ENCODE peak calls at places on chromosomes 6 and 20, in five cellular contexts. U, L, C, Q and I are unnamed samples.
A peak's percentile ranks its signal among the peaks of the same experiment; 100 is the strongest.

GRCh38 chr6:133814235-133814634 is 74.7 kb upstream of the TCF21 start:
- DNase-seq in U (no peak), L (no peak), C (no peak), Q (no peak), I (no peak)

GRCh38 chr6:123715243-123715863 is 78.6 kb upstream of the TRDN start:
- DNase-seq in U (peak; percentile 17), L (peak; percentile 4), C (no peak), Q (no peak), I (no peak)

GRCh38 chr6:130615816-130616215 is 211.4 kb upstream of the SMLR1 start:
- DNase-seq in U (no peak), L (no peak), C (no peak), Q (no peak), I (no peak)

GRCh38 chr6:53568776-53569616 is 24.1 kb upstream of the GCLC start:
- DNase-seq in U (no peak), L (no peak), C (no peak), Q (no peak), I (no peak)

GRCh38 chr6:6771224-6771915 is 182.8 kb downstream of the LY86 start:
- DNase-seq in U (no peak), L (no peak), C (no peak), Q (no peak), I (no peak)

GRCh38 chr6:159229526-159229925 is 60.3 kb downstream of the FNDC1 start:
- DNase-seq in U (no peak), L (no peak), C (no peak), Q (no peak), I (no peak)

GRCh38 chr20:45823949-45824835 is 2.9 kb downstream of the TNNC2 start:
- DNase-seq in U (peak; percentile 49), L (peak; percentile 59), C (peak; percentile 63), Q (no peak), I (no peak)

GRCh38 chr6:44699851-44700250 is 312.3 kb downstream of the CDC5L start:
- DNase-seq in U (no peak), L (no peak), C (no peak), Q (no peak), I (no peak)

GRCh38 chr6:116111552-116112528 is 11.2 kb downstream of the NT5DC1 start:
- DNase-seq in U (peak; percentile 49), L (peak; percentile 45), C (peak; percentile 57), Q (no peak), I (peak; percentile 14)

GRCh38 chr6:39829331-39829730 is 37.2 kb downstream of the DAAM2 start:
- DNase-seq in U (no peak), L (no peak), C (no peak), Q (no peak), I (no peak)

GRCh38 chr20:11544029-11544678 is 373.5 kb upstream of the BTBD3 start:
- DNase-seq in U (peak; percentile 84), L (peak; percentile 22), C (peak; percentile 57), Q (no peak), I (peak; percentile 27)

GRCh38 chr6:48087448-48087847 is 23.5 kb downstream of the PTCHD4 start:
- DNase-seq in U (peak; percentile 22), L (no peak), C (no peak), Q (no peak), I (no peak)

GRCh38 chr6:111761783-111762312 is 111.4 kb downstream of the FYN start:
- DNase-seq in U (no peak), L (no peak), C (no peak), Q (no peak), I (no peak)
- H3K27ac ChIP-seq in U (no peak overlapping the region), L (no peak overlapping the region), C (no peak overlapping the region), Q (peak overlapping the region; percentile 79), I (no peak overlapping the region)

GRCh38 chr6:2913621-2914317 is 10.7 kb upstream of the SERPINB9 start:
- DNase-seq in U (no peak), L (no peak), C (no peak), Q (no peak), I (no peak)
- H3K27ac ChIP-seq in U (no peak overlapping the region), L (no peak overlapping the region), C (no peak overlapping the region), Q (no peak overlapping the region), I (no peak overlapping the region)

GRCh38 chr20:62825288-62825993 is 8.6 kb downstream of the COL9A3 start:
- DNase-seq in U (no peak), L (no peak), C (no peak), Q (no peak), I (no peak)

GRCh38 chr20:62822788-62823651 is 6.2 kb downstream of the COL9A3 start:
- DNase-seq in U (peak; percentile 88), L (peak; percentile 70), C (peak; percentile 82), Q (peak; percentile 59), I (no peak)

GRCh38 chr20:62823688-62824475 is 7.0 kb downstream of the COL9A3 start:
- DNase-seq in U (no peak), L (no peak), C (no peak), Q (no peak), I (no peak)

GRCh38 chr20:62825994-62826645 is 9.3 kb downstream of the COL9A3 start:
- DNase-seq in U (no peak), L (no peak), C (no peak), Q (no peak), I (no peak)

DNA sequence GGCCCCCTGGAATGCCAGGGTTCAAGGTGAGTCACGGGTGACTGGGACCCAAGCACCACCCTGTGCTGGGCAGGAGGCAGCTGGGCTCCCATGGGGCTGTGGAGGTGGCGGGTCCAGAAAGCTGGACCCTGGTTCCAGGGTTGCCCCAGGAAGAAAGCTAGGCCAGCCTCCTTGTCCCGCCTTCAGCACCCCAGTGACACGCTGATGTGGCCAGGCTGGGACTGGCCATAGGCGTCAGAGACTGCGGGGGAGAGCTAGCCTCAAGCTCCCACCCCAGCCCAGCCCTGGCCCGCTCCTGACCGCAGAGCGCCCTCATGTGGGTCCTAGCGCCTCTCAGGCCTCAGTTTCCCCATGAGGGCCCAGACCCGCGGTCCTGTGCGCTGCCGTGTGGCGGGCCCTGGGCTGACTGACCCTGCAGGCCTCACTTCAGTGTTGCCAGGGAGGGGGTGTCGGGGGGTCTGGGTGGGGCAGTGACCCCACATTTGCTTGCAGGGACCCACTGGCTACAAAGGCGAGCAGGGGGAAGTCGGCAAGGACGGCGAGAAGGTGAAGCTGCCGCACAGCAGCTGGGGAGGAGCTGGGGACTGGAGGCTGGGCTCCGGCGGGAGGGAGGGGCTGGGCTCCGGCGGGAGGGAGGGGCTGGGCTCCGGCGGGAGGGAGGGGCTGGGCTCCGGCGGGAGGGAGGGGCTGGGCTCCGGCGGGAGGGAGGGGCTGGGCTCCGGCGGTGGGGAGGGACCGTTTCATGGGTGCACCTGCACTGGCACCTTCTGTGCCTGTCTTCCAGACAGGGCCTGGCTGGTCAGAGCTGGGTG is 7.8 kb downstream of the COL9A3 start:
- DNase-seq in U (no peak), L (peak; percentile 89), C (peak; percentile 76), Q (no peak), I (no peak)
- H3K27ac ChIP-seq in U (peak overlapping the region; percentile 80), L (no peak overlapping the region), C (peak overlapping the region; percentile 57), Q (peak overlapping the region; percentile 38), I (peak overlapping the region; percentile 53)

GRCh38 chr6:128319946-128320345 is 200.5 kb downstream of the PTPRK start:
- DNase-seq in U (no peak), L (no peak), C (no peak), Q (no peak), I (no peak)

GRCh38 chr6:128311944-128312570 is 208.3 kb downstream of the PTPRK start:
- DNase-seq in U (no peak), L (no peak), C (no peak), Q (no peak), I (no peak)

GRCh38 chr6:128314190-128314589 is 206.2 kb downstream of the PTPRK start:
- DNase-seq in U (no peak), L (no peak), C (no peak), Q (no peak), I (no peak)

DNA sequence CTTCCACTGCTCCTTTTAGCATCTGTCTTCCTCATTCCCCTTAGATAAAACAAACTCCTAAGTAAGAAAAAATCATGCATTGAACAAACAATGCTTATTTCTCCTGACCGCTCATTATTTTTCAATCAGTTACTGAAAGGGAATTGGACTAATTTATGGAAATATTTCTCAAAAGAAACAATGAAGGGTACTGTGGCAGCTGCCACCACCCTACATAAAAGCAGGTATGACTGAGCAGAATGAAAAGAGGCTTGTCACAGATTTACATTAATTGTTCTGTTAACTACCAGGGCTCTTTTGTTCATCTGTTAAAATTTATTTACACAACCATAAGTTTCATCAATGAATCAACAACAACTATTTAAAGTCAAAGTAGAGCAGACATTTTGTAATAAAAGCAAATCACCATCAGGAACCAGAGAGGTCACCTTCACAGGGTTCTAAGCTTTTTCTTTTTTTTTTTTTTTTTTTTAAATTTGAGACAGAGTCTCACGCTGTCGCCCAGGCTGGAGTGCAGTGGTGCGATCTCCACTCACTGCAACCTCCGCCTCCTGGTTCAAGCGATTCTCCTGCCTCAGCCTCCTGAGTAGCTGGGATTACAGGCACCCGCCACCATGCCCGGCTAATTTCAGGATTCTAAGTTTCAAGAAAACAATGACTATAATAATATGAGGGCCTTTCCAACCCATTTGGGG is 204.0 kb downstream of the PTPRK start:
- DNase-seq in U (no peak), L (no peak), C (no peak), Q (no peak), I (no peak)
- H3K27ac ChIP-seq in U (no peak overlapping the region), L (no peak overlapping the region), C (no peak overlapping the region), Q (no peak overlapping the region), I (no peak overlapping the region)

DNA sequence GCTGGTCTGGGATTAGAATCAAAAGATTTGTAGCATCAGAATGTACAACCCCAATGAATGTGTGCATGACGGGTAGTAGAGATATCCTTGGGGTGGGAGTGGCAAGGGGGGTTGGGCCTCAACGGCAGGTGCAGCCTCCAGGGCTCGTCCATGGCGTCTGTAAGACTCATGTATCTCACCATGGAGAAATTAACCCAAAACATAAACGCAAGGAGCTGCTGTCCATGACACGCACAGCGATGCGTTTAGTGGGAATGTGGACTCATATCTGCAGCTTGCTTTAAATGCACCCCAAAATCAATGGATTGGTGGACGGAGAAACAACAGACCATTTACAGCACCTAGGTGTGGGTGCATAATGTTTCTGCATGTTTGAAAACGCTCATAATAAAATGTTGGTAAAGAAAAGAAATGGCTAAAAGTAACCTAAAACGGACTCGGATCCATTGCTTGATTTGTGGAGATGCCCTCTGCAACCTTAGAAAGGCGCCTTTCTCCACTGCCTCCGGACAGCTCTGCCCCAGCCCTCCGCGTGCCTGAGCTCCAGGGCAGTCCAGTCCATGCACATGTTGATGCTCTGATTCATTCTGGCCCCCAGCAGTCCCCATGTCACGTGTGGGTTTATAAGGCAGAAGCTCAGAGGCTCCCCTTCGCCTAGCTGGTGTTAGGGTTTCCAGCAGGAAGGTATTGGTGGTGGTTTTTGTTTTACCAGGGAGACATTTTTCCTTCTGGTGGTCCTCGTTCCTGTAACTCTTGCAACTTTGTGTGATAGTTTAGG is 24.5 kb downstream of the PYGB start:
- DNase-seq in U (no peak), L (no peak), C (no peak), Q (peak; percentile 27), I (no peak)
- H3K27ac ChIP-seq in U (no peak overlapping the region), L (no peak overlapping the region), C (no peak overlapping the region), Q (peak overlapping the region; percentile 90), I (peak overlapping the region; percentile 63)

DNA sequence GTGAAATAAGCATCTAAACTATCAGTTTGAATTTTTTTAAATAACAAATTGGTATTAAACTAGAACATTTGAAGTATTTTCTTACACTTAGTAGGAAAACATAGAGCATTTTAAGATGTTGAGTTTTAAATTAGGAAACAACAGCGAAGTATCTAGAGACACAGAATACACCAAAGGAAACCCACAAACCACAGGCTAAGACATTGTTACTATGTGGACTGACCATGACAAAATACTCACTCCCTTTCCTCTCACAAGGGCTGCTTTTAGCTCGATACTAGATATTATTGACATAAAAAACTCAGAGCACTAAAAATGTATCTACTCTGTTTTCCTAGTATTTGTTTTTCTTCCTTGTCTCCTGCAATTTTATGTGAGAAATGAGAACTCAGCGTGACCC is 266.0 kb upstream of the CITED2 start:
- DNase-seq in U (no peak), L (no peak), C (no peak), Q (no peak), I (no peak)
- H3K27ac ChIP-seq in U (no peak overlapping the region), L (no peak overlapping the region), C (no peak overlapping the region), Q (no peak overlapping the region), I (no peak overlapping the region)

GRCh38 chr20:39013662-39014109 is 51.5 kb downstream of the DHX35 start:
- DNase-seq in U (no peak), L (no peak), C (peak; percentile 36), Q (no peak), I (no peak)
- H3K27ac ChIP-seq in U (no peak overlapping the region), L (no peak overlapping the region), C (peak overlapping the region; percentile 63), Q (no peak overlapping the region), I (no peak overlapping the region)